ENCODE peak calls at places on chromosomes 4 and X, in four cellular contexts. Z is transverse colon, X is suprapubic skin, L is K562. D is an unnamed sample.

GRCh38 chr4:120005527-120005926 is 61.1 kb downstream of the MAD2L1 start:
- DNase-seq in Z (no peak), X (no peak), L (no peak), D (no peak)

GRCh38 chr4:113945906-113946305 is 33.5 kb downstream of the ARSJ start:
- DNase-seq in Z (no peak), X (no peak), L (no peak), D (no peak)

GRCh38 chrX:15471016-15471415 is 22.1 kb downstream of the PIR start:
- DNase-seq in Z (peak; percentile 71), X (no peak), L (peak; percentile 39), D (peak; percentile 53)

GRCh38 chr4:8303485-8304281 is 34.1 kb downstream of the HTRA3 start:
- DNase-seq in Z (peak; percentile 2), X (no peak), L (peak; percentile 67), D (peak; percentile 32)

GRCh38 chr4:74105656-74106275 is 6.8 kb upstream of the CXCL2 start:
- DNase-seq in Z (no peak), X (no peak), L (no peak), D (no peak)

GRCh38 chr4:26791346-26791745 is 69.3 kb upstream of the STIM2 start:
- DNase-seq in Z (no peak), X (no peak), L (no peak), D (no peak)

GRCh38 chr4:88866862-88867550 is 169.4 kb upstream of the NAP1L5 start:
- DNase-seq in Z (no peak), X (no peak), L (no peak), D (no peak)

GRCh38 chr4:154542264-154542879 is 7.8 kb downstream of the PLRG1 start:
- DNase-seq in Z (no peak), X (no peak), L (no peak), D (no peak)

GRCh38 chr4:128769011-128769410 is 40.5 kb upstream of the JADE1 start:
- DNase-seq in Z (no peak), X (no peak), L (no peak), D (no peak)

GRCh38 chr4:168558587-168558986 is 61.7 kb downstream of the PALLD start:
- DNase-seq in Z (no peak), X (no peak), L (no peak), D (no peak)

GRCh38 chr4:38957239-38957815 is 74.9 kb downstream of the TMEM156 start:
- DNase-seq in Z (no peak), X (no peak), L (no peak), D (no peak)

GRCh38 chr4:63937961-63938360 is 471.3 kb downstream of the TECRL start:
- DNase-seq in Z (no peak), X (no peak), L (no peak), D (no peak)

GRCh38 chr4:164621886-164622521 is 131.9 kb upstream of the SMIM31 start:
- DNase-seq in Z (no peak), X (no peak), L (no peak), D (no peak)

GRCh38 chrX:69759921-69760625 is 144.2 kb downstream of the EDA start:
- DNase-seq in Z (no peak), X (no peak), L (no peak), D (no peak)

GRCh38 chrX:72705814-72706213 is 8.3 kb downstream of the PHKA1 start:
- DNase-seq in Z (no peak), X (no peak), L (no peak), D (no peak)

GRCh38 chr4:14583331-14583730 is 418.9 kb upstream of the CPEB2 start:
- DNase-seq in Z (no peak), X (no peak), L (no peak), D (no peak)

GRCh38 chrX:31871989-31872388 is 800.1 kb upstream of the FTHL17 start:
- DNase-seq in Z (no peak), X (no peak), L (peak; percentile 39), D (no peak)

GRCh38 chr4:182643801-182644311 is 273.3 kb downstream of the DCTD start:
- DNase-seq in Z (no peak), X (no peak), L (no peak), D (no peak)

GRCh38 chr4:123583043-123583442 is 186.4 kb downstream of the SPRY1 start:
- DNase-seq in Z (no peak), X (no peak), L (no peak), D (no peak)

GRCh38 chr4:39664828-39665731 is 26.4 kb upstream of the SMIM14 start:
- DNase-seq in Z (no peak), X (no peak), L (no peak), D (no peak)

GRCh38 chr4:158193171-158193749 is 17.0 kb upstream of the TMEM144 start:
- DNase-seq in Z (no peak), X (no peak), L (peak; percentile 31), D (no peak)

GRCh38 chr4:148044889-148045352 is 313.0 kb downstream of the ARHGAP10 start:
- DNase-seq in Z (no peak), X (no peak), L (no peak), D (no peak)

GRCh38 chrX:19721726-19722370 is 165.6 kb downstream of the SH3KBP1 start:
- DNase-seq in Z (no peak), X (no peak), L (no peak), D (no peak)

GRCh38 chr4:155701827-155702226 is 35.2 kb downstream of the GUCY1A1 start:
- DNase-seq in Z (no peak), X (no peak), L (no peak), D (no peak)

GRCh38 chr4:126051709-126052424 is 737.1 kb downstream of the FAT4 start:
- DNase-seq in Z (no peak), X (no peak), L (no peak), D (no peak)

GRCh38 chr4:70564033-70564432 is 28.0 kb upstream of the AMBN start:
- DNase-seq in Z (no peak), X (no peak), L (no peak), D (no peak)

GRCh38 chr4:120446051-120446567 is 379.5 kb upstream of the MAD2L1 start:
- DNase-seq in Z (no peak), X (no peak), L (no peak), D (no peak)

GRCh38 chrX:16892504-16893362 is 22.6 kb upstream of the RBBP7 start:
- DNase-seq in Z (peak; percentile 77), X (no peak), L (peak; percentile 60), D (peak; percentile 62)

GRCh38 chr4:113446019-113446418 is 315.5 kb downstream of the CAMK2D start:
- DNase-seq in Z (no peak), X (no peak), L (no peak), D (no peak)

GRCh38 chrX:70166601-70167590 is 10.4 kb upstream of the DGAT2L6 start:
- DNase-seq in Z (no peak), X (no peak), L (no peak), D (no peak)

GRCh38 chr4:95153182-95153581 is 395.4 kb downstream of the BMPR1B start:
- DNase-seq in Z (no peak), X (no peak), L (no peak), D (no peak)

GRCh38 chrX:40173662-40174593 is 76.2 kb upstream of the BCOR start:
- DNase-seq in Z (peak; percentile 38), X (no peak), L (no peak), D (no peak)

GRCh38 chr4:52750819-52751348 is 341 bp downstream of the ERVMER34-1 start:
- DNase-seq in Z (peak; percentile 14), X (peak; percentile 80), L (no peak), D (peak; percentile 1)

GRCh38 chr4:140640150-140640748 is 71.5 kb upstream of the UCP1 start:
- DNase-seq in Z (no peak), X (no peak), L (no peak), D (no peak)

GRCh38 chr4:37648084-37648817 is 37.9 kb downstream of the RELL1 start:
- DNase-seq in Z (peak; percentile 74), X (no peak), L (no peak), D (peak; percentile 31)
- TF ChIP-seq EP300 in Z (no peak), X (no peak), L (no peak), D (no peak)

GRCh38 chr4:118193421-118193820 is 159.1 kb downstream of the NDST3 start:
- DNase-seq in Z (no peak), X (no peak), L (no peak), D (no peak)

GRCh38 chr4:118190903-118191302 is 156.6 kb downstream of the NDST3 start:
- DNase-seq in Z (no peak), X (no peak), L (no peak), D (no peak)
- TF ChIP-seq POLR2AphosphoS5 in Z (no peak), X (no peak), L (no peak), D (no peak)

GRCh38 chr4:151797131-151797530 is 36.3 kb upstream of the GATB start:
- DNase-seq in Z (peak; percentile 53), X (no peak), L (no peak), D (no peak)

GRCh38 chr4:151796106-151796505 is 35.3 kb upstream of the GATB start:
- DNase-seq in Z (no peak), X (no peak), L (no peak), D (no peak)

GRCh38 chr4:151799417-151800030 is 38.7 kb upstream of the GATB start:
- DNase-seq in Z (no peak), X (no peak), L (no peak), D (no peak)

GRCh38 chr4:151797853-151798252 is 37.0 kb upstream of the GATB start:
- DNase-seq in Z (no peak), X (no peak), L (no peak), D (no peak)

GRCh38 chr4:151798678-151799416 is 38.0 kb upstream of the GATB start:
- DNase-seq in Z (no peak), X (no peak), L (no peak), D (no peak)
- TF ChIP-seq EP300 in Z (no peak), X (no peak), L (no peak), D (no peak)

GRCh38 chr4:173529505-173530325 is at the start of gene HAND2:
- DNase-seq in Z (peak; percentile 64), X (no peak), L (peak; percentile 45), D (no peak)

GRCh38 chr4:173526724-173527102 is 3.3 kb downstream of the HAND2 start:
- DNase-seq in Z (no peak), X (no peak), L (no peak), D (no peak)

GRCh38 chr4:173527103-173527876 is 2.7 kb downstream of the HAND2 start:
- DNase-seq in Z (no peak), X (no peak), L (no peak), D (no peak)

GRCh38 chr4:173530326-173531062 is 465 bp upstream of the HAND2 start:
- DNase-seq in Z (no peak), X (no peak), L (no peak), D (no peak)

GRCh38 chr4:173528378-173529321 is 1.4 kb downstream of the HAND2 start:
- DNase-seq in Z (no peak), X (no peak), L (peak; percentile 49), D (peak; percentile 80)
- TF ChIP-seq POLR2AphosphoS5 in Z (no peak), X (no peak), L (no peak), D (no peak)

DNA sequence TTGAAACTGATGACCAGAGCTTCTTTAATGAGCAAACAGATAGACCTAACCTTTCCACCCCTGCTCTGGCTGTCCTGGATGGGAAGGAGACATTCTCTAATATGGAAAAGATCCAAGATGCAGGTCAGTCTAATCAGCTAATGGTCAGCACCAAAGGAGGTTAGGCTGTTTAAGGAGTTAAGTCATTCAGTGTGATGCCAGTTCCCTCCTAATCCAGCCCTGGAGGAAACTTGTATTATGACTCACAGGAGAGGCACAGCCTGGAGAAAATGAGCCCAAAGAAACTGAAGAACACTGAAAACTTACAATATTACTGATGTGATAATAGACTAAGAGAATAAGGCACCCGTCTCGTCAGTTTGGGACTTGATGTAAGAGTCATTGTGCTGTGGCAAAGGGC is 323.0 kb downstream of the HNRNPD start:
- DNase-seq in Z (no peak), X (no peak), L (no peak), D (no peak)
- TF ChIP-seq EP300 in Z (no peak), X (no peak), L (no peak), D (no peak)

GRCh38 chr4:137705171-137705783 is 173.0 kb upstream of the PCDH18 start:
- DNase-seq in Z (no peak), X (no peak), L (no peak), D (no peak)
- TF ChIP-seq POLR2AphosphoS5 in Z (peak; percentile 63), X (no peak), L (no peak), D (no peak)

GRCh38 chrX:47235691-47236103 is 2.9 kb downstream of the USP11 start:
- DNase-seq in Z (no peak), X (no peak), L (no peak), D (no peak)
- TF ChIP-seq EP300 in Z (no peak), X (no peak), L (no peak), D (no peak)